ENCODE peak calls at places on chromosomes 16 and 17, in four cellular contexts. One of them, this sample, is unnamed.
A peak's percentile ranks its signal among the peaks of the same experiment; 100 is the strongest.

GRCh38 chr16:67766281-67766680 is 40.1 kb downstream of the RANBP10 start:
- DNase-seq in H1: no peak
- DNase-seq in HepG2: no peak
- DNase-seq in GM12878: no peak
- DNase-seq in this sample: no peak

GRCh38 chr17:65495255-65496060 is 66.0 kb downstream of the AXIN2 start:
- DNase-seq in H1: peak; percentile 78
- DNase-seq in HepG2: no peak
- DNase-seq in GM12878: no peak
- DNase-seq in this sample: peak; percentile 68

GRCh38 chr17:10226930-10227695 is 28.7 kb upstream of the GAS7 start:
- DNase-seq in H1: peak; percentile 92
- DNase-seq in GM12878: no peak
- DNase-seq in HepG2: peak; percentile 16
- DNase-seq in this sample: peak; percentile 27

GRCh38 chr16:81562174-81562849 is 117.7 kb downstream of the CMIP start:
- DNase-seq in HepG2: no peak
- DNase-seq in GM12878: no peak
- DNase-seq in H1: no peak
- DNase-seq in this sample: no peak

GRCh38 chr16:3570420-3571062 is 6.7 kb downstream of the NLRC3 start:
- DNase-seq in HepG2: peak; percentile 15
- DNase-seq in GM12878: no peak
- DNase-seq in H1: no peak
- DNase-seq in this sample: peak; percentile 59

GRCh38 chr17:42193216-42194132 is 820 bp downstream of the GHDC start:
- DNase-seq in H1: no peak
- DNase-seq in HepG2: no peak
- DNase-seq in GM12878: no peak
- DNase-seq in this sample: no peak

GRCh38 chr17:58660621-58661020 is 31.2 kb downstream of the TEX14 start:
- DNase-seq in GM12878: no peak
- DNase-seq in HepG2: no peak
- DNase-seq in H1: no peak
- DNase-seq in this sample: no peak

GRCh38 chr17:74730491-74731346 is 6.3 kb upstream of the RAB37 start:
- DNase-seq in HepG2: no peak
- DNase-seq in GM12878: no peak
- DNase-seq in H1: no peak
- DNase-seq in this sample: no peak

GRCh38 chr16:71930013-71930563 is 34.8 kb downstream of the IST1 start:
- DNase-seq in H1: no peak
- DNase-seq in GM12878: no peak
- DNase-seq in HepG2: no peak
- DNase-seq in this sample: no peak

GRCh38 chr16:71428883-71429282 is 13.0 kb downstream of the TLE7 start:
- DNase-seq in GM12878: no peak
- DNase-seq in H1: no peak
- DNase-seq in HepG2: peak; percentile 45
- DNase-seq in this sample: no peak

GRCh38 chr17:2266045-2266864 is 37.3 kb downstream of the SMG6 start:
- DNase-seq in HepG2: no peak
- DNase-seq in H1: no peak
- DNase-seq in GM12878: peak; percentile 97
- DNase-seq in this sample: no peak

GRCh38 chr17:38453951-38454421 is 25.7 kb downstream of the ARHGAP23 start:
- DNase-seq in HepG2: no peak
- DNase-seq in H1: no peak
- DNase-seq in GM12878: no peak
- DNase-seq in this sample: no peak

GRCh38 chr16:83689385-83689831 is 118.4 kb upstream of the HSBP1 start:
- DNase-seq in GM12878: peak; percentile 17
- DNase-seq in H1: no peak
- DNase-seq in HepG2: no peak
- DNase-seq in this sample: no peak

GRCh38 chr17:48148029-48148759 is 40.6 kb downstream of the SNX11 start:
- DNase-seq in H1: no peak
- DNase-seq in HepG2: no peak
- DNase-seq in GM12878: no peak
- DNase-seq in this sample: no peak

GRCh38 chr16:53084736-53085538 is 30.1 kb downstream of the CHD9 start:
- DNase-seq in HepG2: no peak
- DNase-seq in H1: no peak
- DNase-seq in GM12878: no peak
- DNase-seq in this sample: no peak
- H3K4me1 ChIP-seq in HepG2: peaks cover 22% of the 10 kb centered on the region
- H3K4me1 ChIP-seq in H1: peaks cover 37% of the 10 kb centered on the region
- H3K4me1 ChIP-seq in GM12878: peaks cover 6% of the 10 kb centered on the region
- H3K4me1 ChIP-seq in this sample: peaks cover 22% of the 10 kb centered on the region

DNA sequence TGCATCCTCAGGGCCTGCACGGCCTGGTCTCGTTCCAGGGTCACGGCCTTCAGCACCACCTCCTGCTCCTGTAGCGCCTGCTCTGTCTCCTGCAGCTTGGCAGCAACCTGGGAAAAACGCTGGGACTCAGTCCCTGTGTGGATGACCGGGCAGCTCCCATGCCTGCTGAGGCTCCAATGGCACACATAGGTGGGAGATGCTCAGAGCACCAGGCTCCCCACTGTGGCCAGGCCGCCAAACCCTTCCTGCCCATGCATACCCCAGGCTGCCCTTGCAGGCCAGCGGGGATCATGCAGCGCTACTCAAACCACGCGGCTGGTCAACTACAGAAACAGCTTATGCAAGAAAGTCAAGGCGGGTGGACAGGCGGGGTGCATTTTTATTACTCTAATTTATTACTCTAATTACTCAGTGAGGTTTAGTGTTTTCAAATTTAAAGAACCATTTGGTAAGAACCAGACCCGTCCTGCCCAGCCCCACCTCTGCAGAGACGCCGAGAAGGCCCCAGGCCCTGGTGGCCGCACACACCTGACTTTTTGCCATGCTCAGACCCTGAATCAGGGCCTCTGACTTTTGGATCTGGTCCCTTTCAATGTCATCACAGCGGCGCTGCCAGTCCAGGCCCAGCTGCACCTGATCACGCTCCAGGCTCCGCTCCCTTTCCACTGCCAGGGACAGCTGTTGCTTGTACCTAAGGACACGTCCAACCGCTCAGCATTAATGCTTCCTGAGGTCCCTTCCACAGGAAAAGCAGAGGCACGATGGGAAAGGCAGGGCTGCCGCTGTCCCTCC is 33.9 kb downstream of the CCDC57 start:
- DNase-seq in GM12878: no peak
- DNase-seq in H1: no peak
- DNase-seq in HepG2: no peak
- DNase-seq in this sample: no peak
- TF ChIP-seq SUZ12 in GM12878: no peak
- TF ChIP-seq SUZ12 in H1: no peak
- TF ChIP-seq SUZ12 in HepG2: no peak
- TF ChIP-seq SUZ12 in this sample: no peak

GRCh38 chr17:6070280-6070894 is at the start of gene WSCD1:
- DNase-seq in H1: peak; percentile 55
- DNase-seq in HepG2: no peak
- DNase-seq in GM12878: no peak
- DNase-seq in this sample: no peak

GRCh38 chr17:6072611-6073010 is 2.4 kb downstream of the WSCD1 start:
- DNase-seq in H1: no peak
- DNase-seq in HepG2: no peak
- DNase-seq in GM12878: no peak
- DNase-seq in this sample: no peak

GRCh38 chr17:6070895-6071511 is 824 bp downstream of the WSCD1 start:
- DNase-seq in H1: peak; percentile 55
- DNase-seq in HepG2: no peak
- DNase-seq in GM12878: no peak
- DNase-seq in this sample: no peak

GRCh38 chr17:6072157-6072556 is 2.0 kb downstream of the WSCD1 start:
- DNase-seq in H1: no peak
- DNase-seq in GM12878: no peak
- DNase-seq in HepG2: no peak
- DNase-seq in this sample: no peak

DNA sequence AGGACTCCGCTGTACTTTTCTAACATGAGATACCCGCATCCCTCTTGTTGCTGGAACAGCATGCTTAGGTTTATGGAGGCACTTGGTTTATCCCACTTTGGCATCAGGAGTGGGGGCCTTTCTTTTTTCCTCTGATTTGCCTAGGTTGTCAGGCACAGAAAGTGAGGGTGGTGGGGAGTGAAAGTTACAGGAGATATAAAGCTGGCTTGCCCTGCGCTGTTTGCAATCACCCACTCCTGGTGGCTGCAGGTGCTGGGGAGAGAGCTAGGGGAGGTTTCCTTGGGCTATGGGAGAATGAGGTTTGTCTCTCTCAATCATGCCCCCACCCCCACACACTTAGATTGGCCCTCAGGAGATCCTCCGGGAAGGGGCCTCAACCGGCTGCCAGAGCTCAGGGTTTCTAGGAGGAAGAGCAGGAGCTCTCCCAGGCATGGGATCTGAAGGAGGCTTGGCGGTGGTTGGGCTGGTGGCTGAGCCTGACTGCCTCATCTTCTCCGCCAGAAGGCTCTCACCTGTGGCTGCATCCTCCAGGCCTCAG is 1.4 kb downstream of the WSCD1 start:
- DNase-seq in GM12878: no peak
- DNase-seq in HepG2: no peak
- DNase-seq in H1: no peak
- DNase-seq in this sample: no peak
- H3K4me3 ChIP-seq in GM12878: no peak overlapping the region
- H3K4me3 ChIP-seq in HepG2: no peak overlapping the region
- H3K4me3 ChIP-seq in H1: peak overlapping the region; percentile 79
- H3K4me3 ChIP-seq in this sample: peak overlapping the region; percentile 71

GRCh38 chr16:27330542-27330941 is 16.8 kb downstream of the IL4R start:
- DNase-seq in HepG2: no peak
- DNase-seq in GM12878: no peak
- DNase-seq in H1: no peak
- DNase-seq in this sample: no peak
- H3K4me1 ChIP-seq in HepG2: peaks cover 29% of the 10 kb centered on the region
- H3K4me1 ChIP-seq in GM12878: peaks cover 15% of the 10 kb centered on the region
- H3K4me1 ChIP-seq in H1: peaks cover 23% of the 10 kb centered on the region
- H3K4me1 ChIP-seq in this sample: peaks cover 9% of the 10 kb centered on the region

DNA sequence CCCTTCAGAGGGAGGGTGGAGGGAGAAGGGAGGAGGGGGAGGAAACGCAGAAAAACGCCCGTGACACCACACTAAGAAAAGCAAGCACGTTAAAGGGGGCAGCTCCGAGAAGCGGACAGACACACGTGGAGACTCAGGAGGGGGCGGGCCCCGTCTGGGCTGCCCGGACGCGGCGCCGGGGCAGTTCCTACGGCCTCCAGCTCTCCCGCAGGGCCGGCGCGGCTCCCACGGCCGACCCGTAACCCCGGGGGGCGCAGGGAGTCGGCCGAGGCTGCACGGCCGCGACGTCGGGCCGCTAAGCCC is 362 bp downstream of the KLHDC4 start:
- DNase-seq in H1: no peak
- DNase-seq in GM12878: no peak
- DNase-seq in HepG2: no peak
- DNase-seq in this sample: no peak
- TF ChIP-seq SUZ12 in H1: no peak
- TF ChIP-seq SUZ12 in GM12878: no peak
- TF ChIP-seq SUZ12 in HepG2: no peak
- TF ChIP-seq SUZ12 in this sample: no peak

GRCh38 chr17:31391496-31391949 is at the start of gene RAB11FIP4:
- DNase-seq in GM12878: no peak
- DNase-seq in H1: peak; percentile 52
- DNase-seq in HepG2: no peak
- DNase-seq in this sample: no peak
- H3K4me3 ChIP-seq in GM12878: no peak within 1 kb of the TSS
- H3K4me3 ChIP-seq in H1: peak within 1 kb of the TSS; percentile 37
- H3K4me3 ChIP-seq in HepG2: peak within 1 kb of the TSS; percentile 28
- H3K4me3 ChIP-seq in this sample: peak within 1 kb of the TSS; percentile 37

GRCh38 chr16:57955572-57955971 is 15.4 kb downstream of the CNGB1 start:
- DNase-seq in GM12878: no peak
- DNase-seq in HepG2: no peak
- DNase-seq in H1: no peak
- DNase-seq in this sample: no peak

GRCh38 chr16:57958544-57958943 is 12.4 kb downstream of the CNGB1 start:
- DNase-seq in GM12878: no peak
- DNase-seq in HepG2: no peak
- DNase-seq in H1: no peak
- DNase-seq in this sample: no peak

GRCh38 chr16:57957396-57958392 is 13.2 kb downstream of the CNGB1 start:
- DNase-seq in HepG2: no peak
- DNase-seq in H1: no peak
- DNase-seq in GM12878: no peak
- DNase-seq in this sample: no peak

GRCh38 chr16:57956924-57957323 is 14.0 kb downstream of the CNGB1 start:
- DNase-seq in GM12878: no peak
- DNase-seq in H1: no peak
- DNase-seq in HepG2: no peak
- DNase-seq in this sample: no peak

DNA sequence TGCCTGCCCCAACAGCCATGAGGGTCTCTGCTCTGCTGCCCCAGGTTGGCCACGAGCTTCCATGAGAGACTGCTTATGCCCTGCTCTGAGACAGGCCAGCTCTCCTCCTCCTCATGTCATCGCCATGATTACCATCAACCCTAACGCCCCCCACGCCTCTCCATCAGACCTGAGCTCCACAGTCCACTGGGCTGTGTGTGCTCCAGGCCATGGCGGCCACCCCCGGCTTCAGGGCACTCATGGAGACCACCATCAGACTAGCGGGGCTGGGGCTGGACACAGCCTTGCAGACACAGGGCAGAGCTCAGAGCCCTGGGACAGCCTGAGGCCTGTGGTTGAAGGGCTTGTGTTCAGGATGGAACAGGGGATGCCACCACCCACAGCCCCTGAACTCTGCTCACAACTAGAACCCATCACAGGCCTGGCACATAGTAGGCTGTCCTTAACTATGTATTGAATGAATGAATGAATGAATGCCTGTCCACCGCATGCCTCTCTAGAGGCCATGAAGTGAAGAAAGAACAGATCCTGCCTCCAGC is 14.6 kb downstream of the CNGB1 start:
- DNase-seq in HepG2: no peak
- DNase-seq in H1: no peak
- DNase-seq in GM12878: no peak
- DNase-seq in this sample: no peak
- H3K4me1 ChIP-seq in HepG2: peaks cover 30% of the 10 kb centered on the region
- H3K4me1 ChIP-seq in H1: peaks cover 6% of the 10 kb centered on the region
- H3K4me1 ChIP-seq in GM12878: peaks cover 2% of the 10 kb centered on the region
- H3K4me1 ChIP-seq in this sample: peaks cover 28% of the 10 kb centered on the region

DNA sequence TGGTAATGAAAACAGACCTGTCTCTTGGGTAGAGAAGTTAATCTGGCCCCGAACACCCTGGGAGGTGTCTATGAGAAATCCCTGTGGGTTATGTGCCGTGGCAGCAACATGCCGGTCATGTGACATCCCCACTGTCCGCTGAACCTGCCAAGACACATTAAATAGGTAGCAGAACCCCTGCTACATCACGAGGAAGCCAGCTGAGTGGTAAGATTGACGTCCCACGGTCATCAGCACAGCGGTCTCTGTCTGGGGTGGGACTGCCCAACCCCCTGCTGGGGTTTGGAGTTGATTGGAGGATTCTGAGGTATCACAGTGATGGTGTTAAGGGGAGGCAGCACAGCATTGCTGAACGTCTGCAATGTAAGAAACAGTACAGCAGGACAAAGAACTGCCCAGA is 2.1 kb downstream of the TMED6 start:
- DNase-seq in HepG2: no peak
- DNase-seq in H1: no peak
- DNase-seq in GM12878: no peak
- DNase-seq in this sample: no peak
- TF ChIP-seq SUZ12 in HepG2: no peak
- TF ChIP-seq SUZ12 in H1: no peak
- TF ChIP-seq SUZ12 in GM12878: no peak
- TF ChIP-seq SUZ12 in this sample: no peak

GRCh38 chr17:78676415-78677302 is 99.5 kb upstream of the DNAH17 start:
- DNase-seq in GM12878: no peak
- DNase-seq in H1: no peak
- DNase-seq in HepG2: no peak
- DNase-seq in this sample: no peak
- H3K4me3 ChIP-seq in GM12878: no peak overlapping the region
- H3K4me3 ChIP-seq in H1: no peak overlapping the region
- H3K4me3 ChIP-seq in HepG2: no peak overlapping the region
- H3K4me3 ChIP-seq in this sample: no peak overlapping the region

GRCh38 chr17:78892936-78893379 is 10.0 kb downstream of the CEP295NL start:
- DNase-seq in HepG2: no peak
- DNase-seq in GM12878: no peak
- DNase-seq in H1: no peak
- DNase-seq in this sample: no peak
- H3K4me1 ChIP-seq in HepG2: peaks cover 6% of the 10 kb centered on the region
- H3K4me1 ChIP-seq in GM12878: peaks cover 22% of the 10 kb centered on the region
- H3K4me1 ChIP-seq in H1: peaks cover 4% of the 10 kb centered on the region
- H3K4me1 ChIP-seq in this sample: peaks cover 12% of the 10 kb centered on the region